ENCODE peak calls at places on chromosomes 1 and 21, in seven cellular contexts. M is HFFc6, L is foreskin fibroblast, Y is MCF 10A, Z is ovary, J is choroid plexus epithelial cell, T is natural killer cell. I is an unnamed sample.

GRCh38 chr21:42140196-42140934 is 69.2 kb downstream of the UMODL1 start:
- DNase-seq in L (no peak), M (no peak), T (no peak), Y (no peak), Z (no peak), J (no peak), I (no peak)

GRCh38 chr1:247060771-247061170 is 17.8 kb downstream of the ZNF670 start:
- DNase-seq in Z (no peak), J (no peak), T (no peak), M (no peak), L (no peak), Y (no peak), I (no peak)

GRCh38 chr1:2611034-2611501 is 21.7 kb downstream of the MMEL1 start:
- DNase-seq in Y (peak; percentile 16), Z (no peak), L (peak; percentile 54), T (no peak), M (no peak), J (peak; percentile 23), I (peak; percentile 48)

GRCh38 chr1:204103121-204103741 is 30.3 kb downstream of the SOX13 start:
- DNase-seq in J (peak; percentile 46), Z (no peak), L (peak; percentile 30), M (peak; percentile 41), Y (peak; percentile 69), T (no peak), I (no peak)

GRCh38 chr1:5620997-5621396 is 371.2 kb downstream of the NPHP4 start:
- DNase-seq in J (no peak), Z (peak; percentile 14), T (no peak), M (no peak), L (no peak), Y (peak; percentile 43), I (no peak)

GRCh38 chr1:61481313-61481712 is 243.6 kb downstream of the TM2D1 start:
- DNase-seq in J (no peak), T (no peak), Z (no peak), L (peak; percentile 24), Y (peak; percentile 83), M (no peak), I (no peak)

GRCh38 chr1:62318756-62319544 is at the start of gene KANK4:
- DNase-seq in Z (no peak), Y (no peak), J (no peak), M (no peak), T (no peak), L (no peak), I (no peak)

GRCh38 chr1:157274698-157275534 is 136.7 kb upstream of the ETV3 start:
- DNase-seq in Z (no peak), L (peak; percentile 65), T (no peak), M (peak; percentile 66), J (peak; percentile 16), Y (peak; percentile 28), I (no peak)

GRCh38 chr1:178052650-178053461 is 41.0 kb upstream of the RASAL2 start:
- DNase-seq in J (peak; percentile 57), M (no peak), L (peak; percentile 34), Z (no peak), T (no peak), Y (peak; percentile 42), I (no peak)

GRCh38 chr1:116585886-116586285 is 15.1 kb upstream of the CD58 start:
- DNase-seq in T (no peak), L (no peak), M (no peak), Y (no peak), J (no peak), Z (no peak), I (no peak)

GRCh38 chr21:31683029-31683428 is 23.5 kb downstream of the SOD1 start:
- DNase-seq in Z (no peak), Y (no peak), M (no peak), L (no peak), T (no peak), J (peak; percentile 33), I (no peak)

GRCh38 chr1:175788586-175789252 is 45.3 kb upstream of the TNR start:
- DNase-seq in T (no peak), L (no peak), Z (no peak), Y (no peak), J (no peak), M (no peak), I (no peak)

GRCh38 chr1:161032409-161032808 is 6.4 kb downstream of the TSTD1 start:
- DNase-seq in Z (no peak), J (no peak), M (no peak), L (no peak), Y (no peak), T (no peak), I (no peak)

GRCh38 chr1:160080381-160081100 is 797 bp upstream of the KCNJ9 start:
- DNase-seq in L (no peak), M (no peak), Z (no peak), J (no peak), T (no peak), Y (no peak), I (no peak)

GRCh38 chr1:229209816-229210215 is 61.1 kb upstream of the RAB4A start:
- DNase-seq in L (no peak), Z (peak; percentile 53), J (peak; percentile 94), M (no peak), Y (no peak), T (no peak), I (no peak)

GRCh38 chr1:37919277-37919676 is 27.6 kb downstream of the INPP5B start:
- DNase-seq in T (no peak), J (peak; percentile 64), L (peak; percentile 29), M (peak; percentile 41), Y (peak; percentile 22), Z (no peak), I (no peak)

GRCh38 chr1:87024936-87025537 is 110.6 kb downstream of the HS2ST1 start:
- DNase-seq in T (no peak), Z (no peak), Y (peak; percentile 54), L (peak; percentile 49), J (peak; percentile 64), M (peak; percentile 52), I (no peak)

GRCh38 chr1:93681095-93681548 is 515 bp downstream of the BCAR3 start:
- DNase-seq in J (no peak), Y (no peak), L (no peak), M (no peak), Z (peak; percentile 39), T (peak; percentile 21), I (no peak)

DNA sequence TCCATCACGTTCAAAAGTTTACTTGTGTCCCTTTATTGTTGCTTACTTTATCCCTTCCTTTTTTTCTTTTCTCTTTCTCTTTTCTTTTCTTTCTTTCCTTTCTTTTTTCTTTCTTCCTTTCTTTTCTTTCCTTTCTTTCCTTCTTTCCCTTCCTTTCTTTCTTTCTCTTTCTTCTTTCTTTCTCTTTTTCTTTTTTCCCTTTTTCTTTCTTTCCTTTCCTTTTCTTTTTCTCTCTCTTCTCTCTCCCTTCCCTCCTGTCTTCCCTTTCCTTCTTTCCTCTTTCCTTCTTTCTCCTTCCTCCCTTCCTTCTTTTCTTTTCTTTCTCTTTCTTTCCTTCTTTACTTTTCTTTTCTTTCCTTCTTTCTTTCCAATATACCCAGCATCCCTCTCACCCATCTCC is 391.2 kb downstream of the DPYD start:
- DNase-seq in M (no peak), T (no peak), J (no peak), Y (no peak), L (no peak), Z (no peak), I (no peak)
- TF ChIP-seq CTCF in M (no peak), T (no peak), J (no peak), Y (no peak), L (no peak), Z (no peak), I (no peak)

DNA sequence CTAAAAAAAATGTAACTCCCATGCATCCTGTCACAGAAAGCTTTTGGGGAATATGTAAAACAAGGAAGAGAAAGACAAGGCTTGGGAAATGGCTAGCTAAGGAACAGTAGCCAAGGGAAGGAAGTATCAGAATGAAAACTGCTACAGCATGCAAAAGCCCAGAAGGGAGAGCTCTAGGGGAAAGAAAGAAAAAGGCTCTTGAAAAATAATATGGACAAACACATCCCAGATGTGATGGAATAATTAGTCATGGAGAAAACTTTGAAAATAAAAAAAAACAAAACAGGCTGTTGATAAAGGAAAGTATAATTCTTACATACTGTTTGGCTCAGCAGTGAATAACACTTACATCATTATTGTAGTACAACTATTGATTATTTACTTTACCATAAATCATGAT is 47.9 kb upstream of the VCAM1 start:
- DNase-seq in T (no peak), J (peak; percentile 34), M (no peak), Y (no peak), Z (no peak), L (peak; percentile 16), I (no peak)
- TF ChIP-seq CTCF in T (no peak), J (peak; percentile 20), M (no peak), Y (no peak), Z (no peak), L (peak; percentile 25), I (no peak)

DNA sequence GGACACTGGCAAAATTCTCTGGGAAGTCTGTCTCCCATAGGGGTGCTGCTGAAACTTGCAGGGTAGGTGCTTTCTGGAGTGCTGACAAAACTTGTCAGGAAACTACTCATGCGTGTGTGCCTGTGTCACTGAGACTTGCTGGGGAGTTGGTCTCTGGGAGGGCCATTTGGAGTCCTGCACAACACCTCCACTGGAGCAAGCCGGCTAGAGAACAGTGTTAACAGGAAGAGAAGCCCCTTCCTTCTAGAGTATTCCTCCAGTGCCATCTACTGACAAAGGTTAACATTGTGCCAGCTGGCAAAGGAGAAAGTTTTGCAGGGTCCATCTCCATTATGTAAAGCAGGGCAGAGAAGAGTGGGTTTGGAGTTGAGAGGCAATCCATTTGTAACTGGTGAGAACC is 30.0 kb downstream of the ZMYM4 start:
- DNase-seq in T (no peak), M (peak; percentile 21), Z (peak; percentile 15), J (peak; percentile 68), L (peak; percentile 54), Y (peak; percentile 39), I (no peak)
- TF ChIP-seq CTCF in T (peak; percentile 35), M (peak; percentile 69), Z (peak; percentile 23), J (peak; percentile 68), L (peak; percentile 44), Y (peak; percentile 23), I (peak; percentile 53)

GRCh38 chr1:201939271-201939973 is 6.9 kb downstream of the LMOD1 start:
- DNase-seq in J (no peak), Z (no peak), Y (no peak), M (no peak), L (no peak), T (no peak), I (no peak)

GRCh38 chr1:201944002-201944401 is 2.3 kb downstream of the LMOD1 start:
- DNase-seq in Z (no peak), Y (no peak), L (no peak), T (no peak), M (no peak), J (no peak), I (no peak)

GRCh38 chr1:201938440-201939005 is 7.8 kb downstream of the LMOD1 start:
- DNase-seq in L (no peak), M (no peak), T (no peak), Z (no peak), J (peak; percentile 12), Y (no peak), I (no peak)

GRCh38 chr1:201942129-201942495 is 4.2 kb downstream of the LMOD1 start:
- DNase-seq in M (no peak), T (no peak), Y (no peak), J (no peak), Z (no peak), L (no peak), I (no peak)

GRCh38 chr1:201941420-201942128 is 4.8 kb downstream of the LMOD1 start:
- DNase-seq in M (no peak), T (no peak), Y (no peak), L (no peak), J (peak; percentile 12), Z (no peak), I (no peak)
- TF ChIP-seq CTCF in M (no peak), T (no peak), Y (no peak), L (no peak), J (no peak), Z (no peak), I (no peak)

GRCh38 chr1:218302155-218302554 is 17.1 kb downstream of the RRP15 start:
- DNase-seq in T (no peak), Z (no peak), J (no peak), Y (no peak), M (no peak), L (no peak), I (no peak)
- TF ChIP-seq CTCF in T (no peak), Z (no peak), J (no peak), Y (no peak), M (no peak), L (no peak), I (no peak)

I was measured in CD14-positive monocyte.